ENCODE peak calls at places on chromosomes 16 and 17, in six cellular contexts. W, X, J, B, Y and V are unnamed samples. For H3K27me3, the result is how much of the 10 kb centered on the place peaks cover.

GRCh38 chr16:4136229-4136813 is 20.1 kb upstream of the ADCY9 start:
- DNase-seq in J (peak), Y (peak), W (no peak), B (no peak), X (no peak), V (no peak)

GRCh38 chr16:29824589-29825144 is 4.4 kb downstream of the MVP start:
- DNase-seq in J (peak), B (no peak), W (no peak), X (no peak), Y (no peak), V (no peak)

GRCh38 chr16:82682757-82683156 is 56.0 kb downstream of the CDH13 start:
- DNase-seq in X (no peak), J (no peak), B (no peak), Y (no peak), W (no peak), V (no peak)

GRCh38 chr17:67139289-67139688 is 94.9 kb downstream of the CACNG1 start:
- DNase-seq in J (no peak), Y (no peak), X (no peak), B (no peak), W (no peak), V (no peak)

GRCh38 chr17:19262650-19263620 is 25.8 kb downstream of the EPN2 start:
- DNase-seq in J (no peak), Y (peak), X (no peak), B (no peak), W (no peak), V (no peak)

GRCh38 chr17:63035271-63035670 is 69.2 kb downstream of the TANC2 start:
- DNase-seq in J (peak), B (no peak), Y (no peak), X (no peak), W (no peak), V (no peak)

GRCh38 chr17:70276931-70277330 is 107.6 kb downstream of the KCNJ2 start:
- DNase-seq in W (no peak), J (peak), B (no peak), Y (no peak), X (no peak), V (no peak)

GRCh38 chr17:17018612-17019429 is 23.4 kb upstream of the MPRIP start:
- DNase-seq in J (peak), X (no peak), W (no peak), Y (peak), B (no peak), V (no peak)

GRCh38 chr17:82012482-82013295 is 10.0 kb downstream of the CENPX start:
- DNase-seq in Y (no peak), X (no peak), W (no peak), B (no peak), J (no peak), V (peak)

GRCh38 chr16:81697886-81698635 is 81.0 kb upstream of the PLCG2 start:
- DNase-seq in W (no peak), X (no peak), J (no peak), B (no peak), Y (peak), V (no peak)

GRCh38 chr17:49928126-49928800 is 40.7 kb upstream of the DLX4 start:
- DNase-seq in Y (no peak), J (no peak), X (no peak), W (no peak), B (no peak), V (no peak)

GRCh38 chr17:82204831-82205719 is 7.6 kb downstream of the CCDC57 start:
- DNase-seq in W (no peak), X (no peak), B (no peak), J (peak), Y (peak), V (peak)

GRCh38 chr16:77273-77806 is 685 bp upstream of the MPG start:
- DNase-seq in J (peak), W (peak), X (no peak), Y (peak), B (no peak), V (peak)

GRCh38 chr17:29569245-29569950 is 897 bp downstream of the TP53I13 start:
- DNase-seq in Y (no peak), X (peak), W (peak), J (peak), B (peak), V (no peak)

GRCh38 chr16:590875-591200 is 972 bp downstream of the RAB40C start:
- DNase-seq in W (no peak), Y (no peak), X (no peak), J (no peak), B (no peak), V (no peak)

GRCh38 chr17:44310612-44311376 is 2.4 kb downstream of the RUNDC3A start:
- DNase-seq in B (no peak), J (no peak), W (no peak), X (no peak), Y (no peak), V (peak)

GRCh38 chr16:30948956-30949654 is at the start of gene ORAI3:
- DNase-seq in B (peak), X (peak), Y (peak), J (peak), W (peak), V (peak)

GRCh38 chr17:56833812-56834379 is at the start of the genes C17orf67 and DGKE:
- DNase-seq in W (peak), X (peak), J (peak), Y (peak), B (peak), V (peak)

GRCh38 chr17:56835259-56835575 is 1.3 kb downstream of the DGKE start:
- DNase-seq in B (no peak), J (no peak), X (no peak), Y (no peak), W (no peak), V (no peak)

GRCh38 chr17:56833023-56833811 is 503 bp downstream of the C17orf67 start:
- DNase-seq in Y (peak), B (peak), J (peak), W (peak), X (no peak), V (peak)

GRCh38 chr17:56832446-56832845 is 1.3 kb downstream of the C17orf67 start:
- DNase-seq in J (peak), B (no peak), W (no peak), X (no peak), Y (peak), V (no peak)

GRCh38 chr17:56834380-56835258 is 668 bp downstream of the DGKE start:
- DNase-seq in W (peak), Y (peak), X (no peak), J (peak), B (peak), V (peak)
- TF ChIP-seq CTCF in W (no peak), Y (no peak), X (no peak), J (peak), B (no peak), V (no peak)

DNA sequence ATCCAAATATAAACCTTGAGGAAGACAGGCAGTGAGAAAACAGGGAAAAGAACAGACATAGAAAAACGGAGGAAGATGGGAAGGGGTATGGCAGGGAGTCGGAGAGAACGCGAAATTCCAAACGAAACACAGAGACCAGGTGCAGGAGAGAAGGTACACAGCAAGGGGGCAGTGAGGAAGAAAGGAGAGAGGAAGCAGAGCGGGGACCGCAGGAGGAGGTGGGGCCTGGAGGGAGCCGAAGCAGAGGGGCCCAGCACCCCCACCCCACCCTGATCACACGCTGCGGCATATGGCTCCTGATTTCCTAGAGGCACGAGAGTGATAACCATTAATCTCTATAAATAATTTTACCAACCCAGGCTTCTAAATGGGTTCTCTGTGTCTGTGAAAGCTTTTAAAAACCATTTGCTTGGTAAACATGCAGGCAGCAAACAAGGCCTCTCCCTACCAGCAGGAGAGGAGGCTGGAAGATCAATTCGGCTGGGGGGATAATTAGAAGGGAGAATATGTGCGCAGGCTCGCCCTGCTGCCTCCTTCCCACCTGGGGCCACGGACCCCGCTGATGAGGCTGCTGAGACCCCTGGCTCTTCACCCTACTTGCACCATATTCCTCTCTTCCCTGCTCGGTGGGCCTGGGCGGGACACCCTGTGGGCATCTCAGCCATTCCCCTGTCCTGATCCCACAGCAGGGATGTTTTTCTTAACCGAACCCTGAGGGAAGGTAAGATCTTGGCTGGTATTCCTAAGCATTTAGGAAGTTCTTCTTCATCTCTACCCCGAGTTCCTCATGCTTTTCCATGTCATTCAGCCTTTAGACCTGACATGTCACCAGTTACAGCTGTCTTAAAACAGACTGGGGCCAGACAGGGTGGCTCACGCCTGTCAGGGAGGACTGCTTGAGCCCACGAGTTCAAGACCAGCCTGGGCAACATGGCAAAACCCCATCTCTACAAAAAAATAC is 86.7 kb downstream of the TMEM132E start:
- DNase-seq in W (no peak), X (no peak), Y (no peak), B (no peak), J (no peak), V (peak)
- H3K4me3 ChIP-seq in W (no peak), X (no peak), Y (no peak), B (no peak), J (no peak), V (no peak)

GRCh38 chr16:57285379-57285778 is 907 bp upstream of the PLLP start:
- DNase-seq in B (no peak), W (no peak), X (no peak), J (no peak), Y (no peak), V (no peak)
- H3K27me3 ChIP-seq in B (under half), W (under half), X (under half), J (under half), Y (under half), V (under half)

GRCh38 chr17:37489197-37490001 is at the start of gene DUSP14:
- DNase-seq in W (peak), X (peak), B (peak), J (peak), Y (peak), V (peak)
- TF ChIP-seq CTCF in W (no peak), X (no peak), B (no peak), J (no peak), Y (peak), V (no peak)

DNA sequence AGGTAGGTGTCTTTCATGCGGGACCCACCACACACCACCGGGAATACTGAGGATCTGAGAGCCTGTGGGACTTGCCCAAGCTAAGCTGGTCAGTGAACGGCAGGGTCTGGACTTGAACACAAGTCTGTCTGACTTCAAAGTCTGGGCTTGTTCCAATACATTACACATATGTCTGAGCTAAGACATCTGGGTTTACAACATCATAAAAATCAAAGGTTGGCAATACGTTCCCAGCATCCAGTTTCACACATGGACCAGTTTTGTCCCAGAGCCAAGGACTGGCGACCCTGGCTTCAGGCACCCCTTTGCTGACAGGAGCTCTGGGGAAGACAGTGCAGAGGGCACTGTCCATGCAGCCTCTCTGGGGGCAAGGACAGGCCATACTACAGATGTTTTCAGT is 27.9 kb upstream of the AXIN2 start:
- DNase-seq in J (no peak), W (no peak), Y (no peak), X (no peak), B (no peak), V (no peak)
- H3K4me3 ChIP-seq in J (no peak), W (no peak), Y (no peak), X (no peak), B (no peak), V (no peak)

GRCh38 chr16:89050119-89050867 is 43.4 kb upstream of the ACSF3 start:
- DNase-seq in B (no peak), X (no peak), J (no peak), Y (no peak), W (no peak), V (peak)
- H3K27me3 ChIP-seq in B (under half), X (half or more), J (under half), Y (under half), W (under half), V (half or more)

DNA sequence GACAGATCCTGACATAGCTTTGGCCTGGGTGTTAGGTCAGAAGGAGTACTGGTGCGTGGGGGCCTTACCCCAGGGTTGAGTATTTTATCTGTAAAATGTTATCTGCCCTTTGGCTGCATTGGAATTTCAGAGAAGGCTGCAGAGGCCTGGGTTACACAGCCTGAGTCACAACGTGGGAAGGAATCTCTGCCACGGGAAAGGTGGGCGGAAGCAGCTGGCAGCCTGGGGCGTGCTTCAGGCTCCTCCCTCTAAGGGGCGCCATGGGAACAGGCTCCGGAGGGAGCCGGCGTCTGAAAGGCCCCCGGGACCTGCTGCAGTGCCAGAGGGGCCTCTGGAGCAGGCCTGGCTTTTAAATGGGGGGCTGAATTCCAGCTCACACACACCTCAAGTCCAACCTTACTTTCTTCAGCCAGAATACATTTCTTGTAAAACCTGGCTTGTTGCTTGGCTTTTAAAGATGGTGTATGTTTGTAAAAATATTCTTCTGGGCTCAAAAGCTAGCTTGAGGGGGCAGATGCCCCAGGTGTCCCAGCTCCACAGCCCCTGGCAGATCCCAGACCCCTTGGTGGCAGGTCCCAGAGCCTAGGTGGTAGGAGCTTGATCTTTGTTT is 142.2 kb downstream of the RAB11FIP4 start:
- DNase-seq in X (no peak), Y (peak), B (no peak), W (peak), J (peak), V (peak)
- TF ChIP-seq CTCF in X (no peak), Y (peak), B (no peak), W (no peak), J (peak), V (peak)